ENCODE peak calls at places on chromosomes 3 and 15, in six cellular contexts. One of them, this sample, is unnamed.

GRCh38 chr15:48871536-48871935 is 6.4 kb upstream of the EID1 start:
- DNase-seq in K562: no peak
- DNase-seq in HepG2: no peak
- DNase-seq in GM12878: no peak
- DNase-seq in H1: no peak
- DNase-seq in HCT116: no peak
- DNase-seq in this sample: no peak

GRCh38 chr15:45099549-45100165 is 14.3 kb downstream of the DUOX2 start:
- DNase-seq in GM12878: no peak
- DNase-seq in HCT116: no peak
- DNase-seq in K562: no peak
- DNase-seq in HepG2: no peak
- DNase-seq in H1: no peak
- DNase-seq in this sample: no peak

GRCh38 chr15:86892774-86893449 is 813.2 kb downstream of the AGBL1 start:
- DNase-seq in K562: no peak
- DNase-seq in H1: peak; percentile 36
- DNase-seq in HepG2: no peak
- DNase-seq in HCT116: no peak
- DNase-seq in GM12878: no peak
- DNase-seq in this sample: peak; percentile 50

GRCh38 chr3:37861540-37862051 is at the start of gene CTDSPL:
- DNase-seq in HCT116: no peak
- DNase-seq in H1: no peak
- DNase-seq in GM12878: no peak
- DNase-seq in HepG2: peak; percentile 21
- DNase-seq in K562: peak; percentile 59
- DNase-seq in this sample: no peak

GRCh38 chr3:178536271-178537079 is at the start of gene KCNMB2:
- DNase-seq in K562: no peak
- DNase-seq in HCT116: no peak
- DNase-seq in GM12878: no peak
- DNase-seq in HepG2: no peak
- DNase-seq in H1: no peak
- DNase-seq in this sample: no peak

GRCh38 chr15:45795487-45796069 is 160.7 kb downstream of the SQOR start:
- DNase-seq in HepG2: peak; percentile 52
- DNase-seq in K562: peak; percentile 21
- DNase-seq in H1: peak; percentile 25
- DNase-seq in HCT116: peak; percentile 47
- DNase-seq in GM12878: no peak
- DNase-seq in this sample: peak; percentile 30

GRCh38 chr3:52290596-52291507 is 3.2 kb downstream of the GLYCTK start:
- DNase-seq in K562: no peak
- DNase-seq in H1: no peak
- DNase-seq in HepG2: no peak
- DNase-seq in GM12878: no peak
- DNase-seq in HCT116: no peak
- DNase-seq in this sample: no peak

GRCh38 chr3:171799501-171799900 is 10.8 kb downstream of the PLD1 start:
- DNase-seq in HepG2: no peak
- DNase-seq in GM12878: no peak
- DNase-seq in HCT116: no peak
- DNase-seq in K562: no peak
- DNase-seq in H1: no peak
- DNase-seq in this sample: no peak

GRCh38 chr15:68682906-68683490 is 104.2 kb downstream of the CORO2B start:
- DNase-seq in GM12878: no peak
- DNase-seq in HepG2: no peak
- DNase-seq in HCT116: no peak
- DNase-seq in H1: no peak
- DNase-seq in K562: no peak
- DNase-seq in this sample: no peak

GRCh38 chr3:16600771-16601538 is 4.3 kb downstream of the DAZL start:
- DNase-seq in H1: peak; percentile 15
- DNase-seq in K562: peak; percentile 85
- DNase-seq in HCT116: peak; percentile 72
- DNase-seq in GM12878: no peak
- DNase-seq in HepG2: peak; percentile 62
- DNase-seq in this sample: peak; percentile 74

GRCh38 chr3:101340591-101340990 is 20.2 kb upstream of the IMPG2 start:
- DNase-seq in HepG2: no peak
- DNase-seq in GM12878: no peak
- DNase-seq in K562: no peak
- DNase-seq in H1: no peak
- DNase-seq in HCT116: no peak
- DNase-seq in this sample: no peak

GRCh38 chr3:82038536-82038935 is 277.1 kb upstream of the GBE1 start:
- DNase-seq in K562: no peak
- DNase-seq in HCT116: no peak
- DNase-seq in GM12878: no peak
- DNase-seq in HepG2: no peak
- DNase-seq in H1: no peak
- DNase-seq in this sample: no peak

GRCh38 chr3:32319607-32320006 is 72.0 kb upstream of the CMTM7 start:
- DNase-seq in K562: no peak
- DNase-seq in GM12878: no peak
- DNase-seq in HepG2: no peak
- DNase-seq in H1: no peak
- DNase-seq in HCT116: no peak
- DNase-seq in this sample: no peak

GRCh38 chr15:56794150-56794922 is 61.0 kb upstream of the ZNF280D start:
- DNase-seq in GM12878: no peak
- DNase-seq in HCT116: no peak
- DNase-seq in K562: no peak
- DNase-seq in H1: no peak
- DNase-seq in HepG2: no peak
- DNase-seq in this sample: no peak

GRCh38 chr15:35256555-35256954 is 171.5 kb upstream of the NANOGP8 start:
- DNase-seq in GM12878: no peak
- DNase-seq in H1: no peak
- DNase-seq in K562: no peak
- DNase-seq in HCT116: no peak
- DNase-seq in HepG2: no peak
- DNase-seq in this sample: no peak

GRCh38 chr3:124384527-124384926 is 345.7 kb upstream of the UMPS start:
- DNase-seq in GM12878: no peak
- DNase-seq in HCT116: no peak
- DNase-seq in K562: no peak
- DNase-seq in H1: no peak
- DNase-seq in HepG2: no peak
- DNase-seq in this sample: no peak

GRCh38 chr15:59298255-59298856 is 74.3 kb downstream of the MYO1E start:
- DNase-seq in HepG2: no peak
- DNase-seq in K562: no peak
- DNase-seq in H1: no peak
- DNase-seq in HCT116: peak; percentile 78
- DNase-seq in GM12878: peak; percentile 99
- DNase-seq in this sample: no peak

GRCh38 chr15:83380026-83380425 is 67.1 kb upstream of the SH3GL3 start:
- DNase-seq in HepG2: no peak
- DNase-seq in GM12878: no peak
- DNase-seq in H1: no peak
- DNase-seq in K562: no peak
- DNase-seq in HCT116: peak; percentile 50
- DNase-seq in this sample: no peak

GRCh38 chr3:183430325-183430957 is 2.0 kb upstream of the MCF2L2 start:
- DNase-seq in HCT116: no peak
- DNase-seq in HepG2: no peak
- DNase-seq in H1: no peak
- DNase-seq in GM12878: no peak
- DNase-seq in K562: no peak
- DNase-seq in this sample: no peak

DNA sequence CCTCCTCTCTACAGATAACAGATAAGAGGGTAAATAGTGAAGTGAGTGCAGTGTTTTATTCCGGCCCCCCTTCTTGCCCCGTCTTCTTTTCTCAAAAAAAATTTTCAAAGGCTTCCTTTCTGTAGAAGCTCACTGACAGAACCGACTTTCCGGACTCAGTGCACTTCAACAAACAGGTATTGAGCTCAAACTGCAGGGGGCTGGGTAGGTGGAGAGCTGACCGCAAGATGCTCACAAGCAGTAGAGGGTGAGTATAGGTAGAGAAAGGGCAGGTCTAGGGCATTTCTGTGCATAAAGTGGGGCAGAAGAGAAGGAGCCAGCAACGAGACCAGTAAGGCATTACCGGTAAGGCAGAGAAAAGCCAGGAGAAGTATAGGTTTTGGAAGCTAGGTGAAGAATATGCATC is 97.2 kb downstream of the ST6GAL1 start:
- DNase-seq in HepG2: no peak
- DNase-seq in H1: no peak
- DNase-seq in HCT116: no peak
- DNase-seq in GM12878: no peak
- DNase-seq in K562: no peak
- DNase-seq in this sample: no peak
- H3K4me1 ChIP-seq in HepG2: no peaks in the 10 kb centered on the region
- H3K4me1 ChIP-seq in H1: peaks cover 3% of the 10 kb centered on the region
- H3K4me1 ChIP-seq in HCT116: no peaks in the 10 kb centered on the region
- H3K4me1 ChIP-seq in GM12878: peaks cover 41% of the 10 kb centered on the region
- H3K4me1 ChIP-seq in K562: peaks cover 20% of the 10 kb centered on the region
- H3K4me1 ChIP-seq in this sample: no peaks in the 10 kb centered on the region

GRCh38 chr3:154148541-154148940 is 27.4 kb downstream of the ARHGEF26 start:
- DNase-seq in H1: no peak
- DNase-seq in HCT116: no peak
- DNase-seq in GM12878: no peak
- DNase-seq in HepG2: no peak
- DNase-seq in K562: no peak
- DNase-seq in this sample: no peak
- TF ChIP-seq ZNF274 in H1: no peak
- TF ChIP-seq ZNF274 in HCT116: no peak
- TF ChIP-seq ZNF274 in GM12878: no peak
- TF ChIP-seq ZNF274 in HepG2: no peak
- TF ChIP-seq ZNF274 in K562: no peak
- TF ChIP-seq ZNF274 in this sample: no peak

GRCh38 chr15:63374686-63375520 is 6.7 kb downstream of the CA12 start:
- DNase-seq in HepG2: no peak
- DNase-seq in GM12878: no peak
- DNase-seq in K562: no peak
- DNase-seq in H1: no peak
- DNase-seq in HCT116: no peak
- DNase-seq in this sample: no peak

GRCh38 chr15:63372753-63373152 is 8.9 kb downstream of the CA12 start:
- DNase-seq in K562: no peak
- DNase-seq in H1: no peak
- DNase-seq in HepG2: no peak
- DNase-seq in HCT116: no peak
- DNase-seq in GM12878: no peak
- DNase-seq in this sample: no peak

GRCh38 chr15:63372018-63372705 is 9.5 kb downstream of the CA12 start:
- DNase-seq in K562: peak; percentile 66
- DNase-seq in GM12878: no peak
- DNase-seq in HepG2: no peak
- DNase-seq in HCT116: peak; percentile 38
- DNase-seq in H1: no peak
- DNase-seq in this sample: no peak

GRCh38 chr15:63373330-63373729 is 8.3 kb downstream of the CA12 start:
- DNase-seq in HepG2: no peak
- DNase-seq in K562: no peak
- DNase-seq in HCT116: no peak
- DNase-seq in H1: no peak
- DNase-seq in GM12878: no peak
- DNase-seq in this sample: no peak

GRCh38 chr15:63373866-63374548 is 7.6 kb downstream of the CA12 start:
- DNase-seq in K562: no peak
- DNase-seq in HCT116: no peak
- DNase-seq in GM12878: no peak
- DNase-seq in H1: no peak
- DNase-seq in HepG2: no peak
- DNase-seq in this sample: no peak
- H3K4me1 ChIP-seq in K562: peaks cover 29% of the 10 kb centered on the region
- H3K4me1 ChIP-seq in HCT116: peaks cover 21% of the 10 kb centered on the region
- H3K4me1 ChIP-seq in GM12878: no peaks in the 10 kb centered on the region
- H3K4me1 ChIP-seq in H1: peaks cover 4% of the 10 kb centered on the region
- H3K4me1 ChIP-seq in HepG2: no peaks in the 10 kb centered on the region
- H3K4me1 ChIP-seq in this sample: peaks cover 14% of the 10 kb centered on the region

GRCh38 chr3:147371771-147372340 is 34.5 kb downstream of the ZIC4 start:
- DNase-seq in HCT116: no peak
- DNase-seq in H1: no peak
- DNase-seq in HepG2: no peak
- DNase-seq in K562: no peak
- DNase-seq in GM12878: no peak
- DNase-seq in this sample: no peak

GRCh38 chr3:147369671-147370123 is 36.6 kb downstream of the ZIC4 start:
- DNase-seq in H1: no peak
- DNase-seq in GM12878: no peak
- DNase-seq in K562: no peak
- DNase-seq in HepG2: no peak
- DNase-seq in HCT116: no peak
- DNase-seq in this sample: no peak

GRCh38 chr3:147370316-147370715 is 36.0 kb downstream of the ZIC4 start:
- DNase-seq in H1: no peak
- DNase-seq in K562: no peak
- DNase-seq in HepG2: no peak
- DNase-seq in HCT116: no peak
- DNase-seq in GM12878: no peak
- DNase-seq in this sample: no peak

GRCh38 chr3:147372525-147373027 is 33.8 kb downstream of the ZIC4 start:
- DNase-seq in HCT116: no peak
- DNase-seq in K562: no peak
- DNase-seq in GM12878: no peak
- DNase-seq in HepG2: no peak
- DNase-seq in H1: no peak
- DNase-seq in this sample: no peak

GRCh38 chr3:147371141-147371540 is 35.2 kb downstream of the ZIC4 start:
- DNase-seq in H1: no peak
- DNase-seq in GM12878: no peak
- DNase-seq in HCT116: no peak
- DNase-seq in HepG2: no peak
- DNase-seq in K562: no peak
- DNase-seq in this sample: no peak
- TF ChIP-seq ZNF274 in H1: no peak
- TF ChIP-seq ZNF274 in GM12878: no peak
- TF ChIP-seq ZNF274 in HCT116: no peak
- TF ChIP-seq ZNF274 in HepG2: no peak
- TF ChIP-seq ZNF274 in K562: no peak
- TF ChIP-seq ZNF274 in this sample: no peak

This sample was measured in NT2/D1.